ENCODE peak calls at places on chromosomes 3 and 15, in seven cellular contexts. B is pancreas; A is SK-N-SH; G is thoracic aorta; W is upper lobe of right lung; F is right atrium auricular region; S is CD4-positive, CD25-positive, alpha-beta regulatory T cell. L is an unnamed sample.

GRCh38 chr15:61256231-61256630 is 27.1 kb upstream of the RORA start:
- DNase-seq in B (no peak), A (no peak), G (no peak), W (no peak), F (no peak), S (no peak), L (no peak)

GRCh38 chr3:172673210-172673679 is 37.6 kb downstream of the NCEH1 start:
- DNase-seq in B (peak), A (peak), G (no peak), W (peak), F (no peak), S (peak), L (no peak)

GRCh38 chr15:58593870-58594269 is 155.6 kb downstream of the ADAM10 start:
- DNase-seq in B (no peak), A (no peak), G (no peak), W (no peak), F (no peak), S (no peak), L (no peak)

GRCh38 chr3:73361591-73361990 is 263.1 kb downstream of the PDZRN3 start:
- DNase-seq in B (no peak), A (no peak), G (no peak), W (no peak), F (no peak), S (no peak), L (no peak)

GRCh38 chr3:53016236-53016635 is 29.6 kb downstream of the SFMBT1 start:
- DNase-seq in B (no peak), A (no peak), G (no peak), W (no peak), F (no peak), S (no peak), L (no peak)

GRCh38 chr15:40776537-40777141 is 6.9 kb downstream of the C15orf62 start:
- DNase-seq in B (peak), A (no peak), G (no peak), W (peak), F (no peak), S (no peak), L (no peak)

GRCh38 chr15:85137507-85138175 is 156.0 kb downstream of the PDE8A start:
- DNase-seq in B (no peak), A (no peak), G (no peak), W (no peak), F (no peak), S (no peak), L (no peak)

GRCh38 chr3:32886911-32887310 is 64.5 kb upstream of the CCR4 start:
- DNase-seq in B (no peak), A (no peak), G (no peak), W (no peak), F (no peak), S (no peak), L (no peak)

GRCh38 chr15:25876231-25877140 is 13.4 kb upstream of the ATP10A start:
- DNase-seq in B (no peak), A (no peak), G (no peak), W (no peak), F (no peak), S (no peak), L (no peak)

GRCh38 chr3:29381595-29381994 is 100.7 kb downstream of the RBMS3 start:
- DNase-seq in B (no peak), A (no peak), G (no peak), W (no peak), F (no peak), S (no peak), L (no peak)

GRCh38 chr15:97791824-97792792 is 168.4 kb upstream of the ARRDC4 start:
- DNase-seq in B (no peak), A (no peak), G (no peak), W (no peak), F (no peak), S (no peak), L (no peak)

GRCh38 chr3:127039719-127040118 is 56.8 kb downstream of the PLXNA1 start:
- DNase-seq in B (peak), A (no peak), G (no peak), W (peak), F (no peak), S (no peak), L (no peak)

GRCh38 chr3:149599236-149599635 is 58.6 kb downstream of the WWTR1 start:
- DNase-seq in B (no peak), A (no peak), G (peak), W (no peak), F (peak), S (no peak), L (no peak)

GRCh38 chr3:63067999-63068645 is 192.9 kb upstream of the CADPS start:
- DNase-seq in B (no peak), A (no peak), G (no peak), W (no peak), F (no peak), S (no peak), L (no peak)

GRCh38 chr3:171951597-171951996 is 87.8 kb upstream of the FNDC3B start:
- DNase-seq in B (no peak), A (no peak), G (no peak), W (no peak), F (no peak), S (no peak), L (no peak)

GRCh38 chr15:27241942-27242341 is 271.0 kb downstream of the GABRG3 start:
- DNase-seq in B (no peak), A (no peak), G (no peak), W (no peak), F (no peak), S (no peak), L (no peak)

GRCh38 chr15:23038741-23039150 is 623 bp downstream of the TUBGCP5 start:
- DNase-seq in B (no peak), A (no peak), G (no peak), W (no peak), F (no peak), S (no peak), L (no peak)

GRCh38 chr15:35671981-35672380 is 126.0 kb upstream of the DPH6 start:
- DNase-seq in B (no peak), A (no peak), G (no peak), W (no peak), F (no peak), S (no peak), L (no peak)

GRCh38 chr15:45634442-45635190 is at the start of gene SQOR:
- DNase-seq in B (peak), A (peak), G (peak), W (peak), F (peak), S (peak), L (peak)

GRCh38 chr3:196219194-196219969 is 3.0 kb downstream of the SLC51A start:
- DNase-seq in B (no peak), A (peak), G (peak), W (peak), F (peak), S (peak), L (no peak)

GRCh38 chr15:91357011-91357410 is 257.0 kb downstream of the SV2B start:
- DNase-seq in B (no peak), A (no peak), G (no peak), W (no peak), F (no peak), S (no peak), L (no peak)

GRCh38 chr3:157051625-157052024 is 108.3 kb downstream of the CCNL1 start:
- DNase-seq in B (no peak), A (no peak), G (no peak), W (no peak), F (no peak), S (no peak), L (no peak)

GRCh38 chr3:159443266-159443665 is 545.4 kb upstream of the IL12A start:
- DNase-seq in B (no peak), A (no peak), G (no peak), W (no peak), F (no peak), S (no peak), L (no peak)

GRCh38 chr15:48337626-48338025 is 6.4 kb downstream of the DUT start:
- DNase-seq in B (no peak), A (no peak), G (no peak), W (no peak), F (no peak), S (no peak), L (no peak)

GRCh38 chr3:148280623-148281242 is 417.0 kb upstream of the AGTR1 start:
- DNase-seq in B (peak), A (no peak), G (no peak), W (peak), F (no peak), S (no peak), L (no peak)

GRCh38 chr3:111690242-111690641 is 95.1 kb upstream of the ZBED2 start:
- DNase-seq in B (no peak), A (no peak), G (no peak), W (no peak), F (no peak), S (no peak), L (no peak)

GRCh38 chr3:168117853-168118313 is 22.2 kb upstream of the GOLIM4 start:
- DNase-seq in B (no peak), A (no peak), G (no peak), W (no peak), F (no peak), S (no peak), L (no peak)

GRCh38 chr3:11944052-11944673 is 60.0 kb upstream of the SYN2 start:
- DNase-seq in B (no peak), A (peak), G (no peak), W (no peak), F (no peak), S (no peak), L (no peak)

GRCh38 chr3:156635034-156635433 is 39.4 kb upstream of the TIPARP start:
- DNase-seq in B (no peak), A (no peak), G (no peak), W (no peak), F (no peak), S (no peak), L (no peak)

GRCh38 chr3:155745795-155746550 is 1.1 kb upstream of the PLCH1 start:
- DNase-seq in B (peak), A (peak), G (no peak), W (peak), F (no peak), S (no peak), L (no peak)

GRCh38 chr3:183185696-183186095 is 23.2 kb upstream of the LAMP3 start:
- DNase-seq in B (no peak), A (no peak), G (no peak), W (no peak), F (no peak), S (no peak), L (no peak)

GRCh38 chr3:54240319-54240718 is 118.0 kb downstream of the CACNA2D3 start:
- DNase-seq in B (no peak), A (no peak), G (no peak), W (no peak), F (no peak), S (no peak), L (no peak)

GRCh38 chr15:38454687-38455071 is 752 bp downstream of the FAM98B start:
- DNase-seq in B (no peak), A (no peak), G (no peak), W (no peak), F (no peak), S (no peak), L (no peak)

GRCh38 chr3:98856724-98857123 is 44.8 kb downstream of the DCBLD2 start:
- DNase-seq in B (no peak), A (no peak), G (no peak), W (no peak), F (no peak), S (no peak), L (no peak)

GRCh38 chr15:62503451-62503850 is 338.4 kb upstream of the C2CD4B start:
- DNase-seq in B (no peak), A (no peak), G (peak), W (no peak), F (no peak), S (no peak), L (no peak)

GRCh38 chr3:45644063-45644462 is 45.1 kb upstream of the SACM1L start:
- DNase-seq in B (no peak), A (no peak), G (no peak), W (no peak), F (no peak), S (no peak), L (no peak)

GRCh38 chr3:158103956-158104338 is 2.3 kb downstream of the SHOX2 start:
- DNase-seq in B (no peak), A (no peak), G (no peak), W (no peak), F (no peak), S (no peak), L (no peak)

GRCh38 chr3:151329368-151329767 is at the start of gene P2RY13:
- DNase-seq in B (no peak), A (no peak), G (no peak), W (no peak), F (no peak), S (no peak), L (no peak)
- H3K4me3 ChIP-seq in B (no peak), A (no peak), G (peak), W (peak), F (no peak), S (no peak), L (peak)

GRCh38 chr3:105014631-105015030 is 352.1 kb upstream of the ALCAM start:
- DNase-seq in B (no peak), A (no peak), G (no peak), W (no peak), F (no peak), S (no peak), L (no peak)

DNA sequence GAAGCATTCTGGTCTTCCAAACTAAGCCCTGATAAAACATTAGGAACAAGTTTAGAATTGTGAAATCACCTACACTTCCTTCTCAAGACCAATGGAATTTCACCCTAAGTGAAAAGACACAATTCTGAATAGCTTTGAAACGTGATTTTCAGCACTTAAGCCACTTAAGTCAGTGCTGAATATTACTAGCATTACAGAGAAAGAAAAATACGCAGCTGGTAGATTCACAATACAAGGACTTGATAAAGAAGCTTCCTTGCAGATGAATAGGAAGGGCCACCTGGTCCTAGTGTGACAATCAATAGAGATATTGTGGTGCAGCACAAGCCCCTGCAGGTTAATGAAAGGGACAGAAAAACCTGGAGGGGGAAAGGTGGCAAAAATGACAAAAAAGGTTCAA is 353.1 kb upstream of the ALCAM start:
- DNase-seq in B (no peak), A (no peak), G (no peak), W (no peak), F (no peak), S (no peak), L (no peak)
- H3K4me3 ChIP-seq in B (no peak), A (no peak), G (no peak), W (no peak), F (no peak), S (no peak), L (no peak)

GRCh38 chr3:79018671-79019136 is 749.1 kb downstream of the ROBO1 start:
- DNase-seq in B (peak), A (peak), G (no peak), W (peak), F (peak), S (no peak), L (no peak)
- H3K4me3 ChIP-seq in B (peak), A (peak), G (peak), W (peak), F (peak), S (no peak), L (peak)

GRCh38 chr3:42366550-42366949 is 43.9 kb downstream of the LYZL4 start:
- DNase-seq in B (no peak), A (no peak), G (no peak), W (no peak), F (no peak), S (no peak), L (no peak)
- H3K4me3 ChIP-seq in B (no peak), A (no peak), G (no peak), W (no peak), F (no peak), S (no peak), L (no peak)

GRCh38 chr3:100063929-100064461 is 50.3 kb downstream of the FILIP1L start:
- DNase-seq in B (no peak), A (no peak), G (no peak), W (no peak), F (no peak), S (no peak), L (no peak)
- H3K4me3 ChIP-seq in B (no peak), A (no peak), G (no peak), W (no peak), F (no peak), S (no peak), L (no peak)

GRCh38 chr3:55484191-55484644 is 2.9 kb downstream of the WNT5A start:
- DNase-seq in B (peak), A (no peak), G (no peak), W (peak), F (no peak), S (no peak), L (no peak)
- H3K4me3 ChIP-seq in B (no peak), A (peak), G (no peak), W (no peak), F (no peak), S (no peak), L (peak)

GRCh38 chr15:57085267-57085666 is 166.8 kb downstream of the TCF12 start:
- DNase-seq in B (no peak), A (no peak), G (no peak), W (no peak), F (no peak), S (no peak), L (no peak)

GRCh38 chr15:57079446-57079845 is 161.0 kb downstream of the TCF12 start:
- DNase-seq in B (no peak), A (no peak), G (no peak), W (no peak), F (no peak), S (no peak), L (no peak)

GRCh38 chr15:57084178-57084577 is 165.7 kb downstream of the TCF12 start:
- DNase-seq in B (no peak), A (no peak), G (no peak), W (no peak), F (no peak), S (no peak), L (no peak)

GRCh38 chr15:57079907-57080750 is 161.7 kb downstream of the TCF12 start:
- DNase-seq in B (no peak), A (no peak), G (no peak), W (no peak), F (no peak), S (no peak), L (no peak)
- H3K4me3 ChIP-seq in B (no peak), A (no peak), G (no peak), W (no peak), F (no peak), S (no peak), L (no peak)